ENCODE peak calls at places on chromosomes 1 and 21, in nine cellular contexts. O is tibial nerve; I is colonic mucosa; Z is cardiac fibroblast; P is cardiac muscle cell; M is suprapubic skin; A is A549; H is heart left ventricle; B is CD8-positive, alpha-beta T cell. N is an unnamed sample.

GRCh38 chr1:29706936-29707335 is 470.6 kb downstream of the PTPRU start:
- DNase-seq in M (no peak), I (no peak), B (no peak), H (no peak), O (no peak), P (peak), A (peak), Z (peak), N (no peak)

GRCh38 chr1:201773764-201774163 is 55.2 kb upstream of the IPO9 start:
- DNase-seq in H (no peak), P (no peak), A (no peak), I (no peak), M (no peak), B (no peak), Z (peak), O (no peak), N (no peak)

GRCh38 chr1:205523261-205523890 is 18.9 kb downstream of the CDK18 start:
- DNase-seq in M (no peak), B (no peak), P (no peak), I (no peak), Z (no peak), H (no peak), A (no peak), O (no peak), N (no peak)

GRCh38 chr1:99756598-99756997 is 9.8 kb downstream of the FRRS1 start:
- DNase-seq in P (peak), Z (peak), A (no peak), B (no peak), M (no peak), I (no peak), O (no peak), H (no peak), N (peak)

GRCh38 chr1:183267646-183268431 is 81.8 kb downstream of the LAMC2 start:
- DNase-seq in P (peak), I (no peak), O (no peak), Z (peak), M (peak), H (no peak), A (no peak), B (no peak), N (peak)

GRCh38 chr1:53276902-53277281 is 38.6 kb upstream of the MAGOH start:
- DNase-seq in B (no peak), Z (no peak), P (no peak), H (no peak), A (no peak), O (no peak), I (no peak), M (no peak), N (no peak)

GRCh38 chr1:55926906-55927471 is 652.4 kb downstream of the PLPP3 start:
- DNase-seq in B (no peak), H (no peak), Z (no peak), P (peak), M (no peak), A (no peak), O (no peak), I (no peak), N (no peak)

GRCh38 chr1:240575976-240576666 is 35.8 kb downstream of the GREM2 start:
- DNase-seq in H (no peak), B (peak), O (peak), M (no peak), P (peak), Z (peak), A (no peak), I (no peak), N (no peak)

DNA sequence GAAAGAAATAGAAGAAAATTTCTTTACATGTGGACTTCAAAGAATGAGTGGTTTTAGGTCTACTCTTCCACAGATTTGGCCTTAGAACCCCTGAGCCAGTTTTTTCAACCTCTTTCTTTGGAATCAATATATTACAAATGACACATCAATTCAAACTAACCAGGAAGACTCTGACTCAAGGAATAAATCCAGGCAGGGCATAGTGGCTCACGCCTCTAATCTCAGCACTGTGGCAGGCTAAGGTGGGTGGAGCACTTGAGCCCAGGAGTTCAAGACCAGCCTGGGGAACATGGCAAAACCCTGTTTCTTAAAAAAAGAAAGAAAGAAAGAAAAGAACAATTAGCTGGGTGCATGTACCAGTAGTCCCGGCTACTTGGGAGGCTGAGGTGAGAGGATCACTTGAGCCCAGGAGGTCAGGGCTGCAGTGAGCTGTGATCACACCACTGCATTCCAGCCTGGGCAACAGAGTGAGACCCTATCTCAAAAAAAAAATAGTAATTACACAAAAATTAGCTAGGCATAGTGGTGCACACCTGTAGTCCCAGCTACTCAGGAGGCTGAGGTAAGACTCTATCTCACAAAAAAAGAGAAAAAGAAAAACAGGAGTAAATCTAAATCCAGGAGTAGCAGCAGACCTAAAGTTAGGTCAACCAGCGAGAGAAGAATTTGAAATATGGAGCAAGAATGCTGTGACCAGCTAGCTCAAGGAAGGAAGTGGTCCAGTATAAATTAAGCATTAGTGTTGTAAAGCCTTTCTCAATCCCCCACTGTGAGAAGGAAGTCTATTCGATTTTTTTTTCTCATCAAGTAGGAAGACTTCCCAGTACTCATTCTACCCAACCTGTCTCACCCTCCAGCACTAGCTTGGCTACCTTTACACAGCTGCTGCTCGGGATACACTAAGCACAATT is 1.9 kb downstream of the SORT1 start:
- DNase-seq in H (no peak), I (no peak), O (no peak), P (peak), A (no peak), B (no peak), Z (peak), M (no peak), N (peak)
- H3K4me3 ChIP-seq in H (peak), I (peak), O (peak), P (peak), A (no peak), B (no peak), Z (peak), M (peak), N (peak)

GRCh38 chr1:180926164-180926981 is 13.7 kb downstream of the KIAA1614 start:
- DNase-seq in Z (peak), H (peak), O (no peak), B (no peak), A (no peak), M (no peak), I (peak), P (peak), N (no peak)
- H3K4me3 ChIP-seq in Z (no peak), H (peak), O (no peak), B (no peak), A (no peak), M (no peak), I (no peak), P (no peak), N (no peak)

GRCh38 chr1:110347182-110347893 is 8.2 kb downstream of the RBM15 start:
- DNase-seq in B (no peak), Z (no peak), O (no peak), A (no peak), H (no peak), P (no peak), M (no peak), I (no peak), N (no peak)
- H3K4me3 ChIP-seq in B (no peak), Z (no peak), O (no peak), A (no peak), H (no peak), P (no peak), M (no peak), I (no peak), N (no peak)

GRCh38 chr1:101592861-101593260 is 356.0 kb downstream of the S1PR1 start:
- DNase-seq in A (no peak), O (no peak), B (no peak), Z (peak), M (no peak), H (no peak), P (no peak), I (no peak), N (no peak)
- H3K4me3 ChIP-seq in A (no peak), O (no peak), B (no peak), Z (no peak), M (no peak), H (no peak), P (no peak), I (no peak), N (no peak)

DNA sequence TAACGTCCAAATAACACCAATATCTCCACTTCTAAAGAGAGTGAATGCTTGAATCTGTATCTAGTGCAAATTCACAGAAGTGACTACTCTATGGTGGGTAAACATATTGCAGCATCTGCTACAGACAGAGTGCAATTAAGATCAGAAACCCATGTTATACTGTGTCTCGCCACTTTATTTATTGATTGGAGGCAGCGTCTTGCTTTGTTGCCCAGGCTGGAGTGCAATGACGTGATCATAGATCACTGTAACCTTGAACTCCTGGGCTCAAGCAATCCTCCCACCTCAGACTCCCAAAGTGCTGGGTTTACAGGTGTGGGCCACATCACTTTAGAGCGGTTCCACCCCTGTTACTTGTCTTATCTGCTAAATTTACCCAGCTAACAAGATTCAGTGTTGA is 57.0 kb downstream of the HLCS start:
- DNase-seq in A (peak), M (no peak), H (no peak), P (no peak), B (no peak), I (no peak), O (no peak), Z (no peak), N (no peak)
- H3K4me3 ChIP-seq in A (no peak), M (no peak), H (no peak), P (no peak), B (no peak), I (no peak), O (no peak), Z (no peak), N (no peak)

DNA sequence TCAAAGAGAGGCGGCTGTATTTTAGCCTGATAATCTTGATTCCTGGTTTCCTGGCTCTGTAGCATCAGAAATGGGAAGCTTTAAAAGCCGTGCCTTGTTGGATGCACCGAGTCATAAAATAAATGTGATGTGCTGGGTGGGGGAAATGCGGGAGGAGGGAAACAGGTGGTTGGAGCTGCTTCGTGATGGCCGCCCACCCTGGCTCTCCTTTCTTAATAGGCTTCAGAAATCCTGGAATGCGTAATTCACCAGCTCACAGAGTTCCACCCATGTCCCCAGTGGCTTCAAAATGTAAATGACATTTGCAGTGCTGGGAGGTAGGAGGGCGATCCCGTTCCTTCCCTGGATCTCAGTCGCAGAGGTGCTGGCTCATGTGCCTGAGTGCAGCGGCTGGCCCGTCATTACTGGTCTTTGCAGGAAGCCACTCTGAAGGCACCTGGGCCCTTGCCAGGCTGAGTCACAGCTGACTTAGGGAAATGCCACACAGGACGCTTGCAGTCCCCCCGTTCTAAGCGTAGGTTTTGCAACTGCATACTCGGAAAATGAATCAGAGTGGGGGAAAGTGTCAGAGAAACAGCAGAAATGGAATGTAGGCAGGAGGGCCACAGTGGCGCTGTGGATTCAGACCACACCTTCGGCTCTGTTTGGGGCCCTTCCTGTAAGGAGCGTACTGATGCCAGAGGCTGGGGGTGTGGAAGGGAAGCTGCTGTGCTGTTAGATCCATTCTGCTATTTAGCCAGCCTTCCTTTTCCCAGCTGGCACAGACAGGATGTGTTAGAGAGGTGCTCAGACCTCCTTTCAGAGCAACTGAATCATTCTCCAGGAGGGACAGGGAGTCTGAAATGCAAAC is 37.6 kb downstream of the GALNT2 start:
- DNase-seq in P (peak), H (peak), M (peak), I (peak), B (peak), Z (peak), A (peak), O (peak), N (peak)
- H3K4me3 ChIP-seq in P (no peak), H (peak), M (peak), I (no peak), B (no peak), Z (peak), A (peak), O (no peak), N (peak)

GRCh38 chr1:8097908-8098307 is 71.8 kb upstream of the ERRFI1 start:
- DNase-seq in A (no peak), M (no peak), O (no peak), B (no peak), Z (no peak), I (no peak), H (no peak), P (no peak), N (no peak)

GRCh38 chr1:8094481-8095241 is 68.6 kb upstream of the ERRFI1 start:
- DNase-seq in Z (peak), O (no peak), P (peak), H (no peak), I (peak), A (no peak), M (no peak), B (no peak), N (no peak)

GRCh38 chr1:8096105-8097011 is 70.2 kb upstream of the ERRFI1 start:
- DNase-seq in Z (peak), M (no peak), B (no peak), H (no peak), I (no peak), A (no peak), P (peak), O (no peak), N (peak)

GRCh38 chr1:8095584-8095983 is 69.5 kb upstream of the ERRFI1 start:
- DNase-seq in H (no peak), Z (peak), P (no peak), I (no peak), M (no peak), O (no peak), B (no peak), A (no peak), N (no peak)

GRCh38 chr1:8097077-8097799 is 71.1 kb upstream of the ERRFI1 start:
- DNase-seq in O (no peak), P (peak), Z (peak), B (no peak), M (no peak), A (no peak), I (peak), H (no peak), N (peak)
- H3K4me3 ChIP-seq in O (no peak), P (no peak), Z (no peak), B (no peak), M (no peak), A (no peak), I (no peak), H (no peak), N (no peak)

GRCh38 chr1:200029035-200029623 is 1.6 kb downstream of the NR5A2 start:
- DNase-seq in B (no peak), H (no peak), M (no peak), A (peak), O (no peak), P (peak), I (peak), Z (no peak), N (no peak)

GRCh38 chr1:200029624-200030074 is 2.1 kb downstream of the NR5A2 start:
- DNase-seq in A (no peak), M (no peak), O (no peak), B (no peak), I (no peak), H (no peak), P (no peak), Z (no peak), N (no peak)

GRCh38 chr1:200033511-200034261 is 6.2 kb downstream of the NR5A2 start:
- DNase-seq in H (no peak), M (no peak), I (peak), P (peak), A (no peak), O (no peak), Z (no peak), B (no peak), N (no peak)

GRCh38 chr1:200028586-200029034 is 1.1 kb downstream of the NR5A2 start:
- DNase-seq in I (peak), B (no peak), H (no peak), M (no peak), O (no peak), Z (no peak), P (no peak), A (no peak), N (no peak)

GRCh38 chr1:200030791-200031190 is 3.3 kb downstream of the NR5A2 start:
- DNase-seq in P (no peak), Z (no peak), H (no peak), M (no peak), O (no peak), I (no peak), B (no peak), A (no peak), N (no peak)
- H3K4me3 ChIP-seq in P (no peak), Z (no peak), H (no peak), M (no peak), O (no peak), I (peak), B (no peak), A (no peak), N (no peak)

DNA sequence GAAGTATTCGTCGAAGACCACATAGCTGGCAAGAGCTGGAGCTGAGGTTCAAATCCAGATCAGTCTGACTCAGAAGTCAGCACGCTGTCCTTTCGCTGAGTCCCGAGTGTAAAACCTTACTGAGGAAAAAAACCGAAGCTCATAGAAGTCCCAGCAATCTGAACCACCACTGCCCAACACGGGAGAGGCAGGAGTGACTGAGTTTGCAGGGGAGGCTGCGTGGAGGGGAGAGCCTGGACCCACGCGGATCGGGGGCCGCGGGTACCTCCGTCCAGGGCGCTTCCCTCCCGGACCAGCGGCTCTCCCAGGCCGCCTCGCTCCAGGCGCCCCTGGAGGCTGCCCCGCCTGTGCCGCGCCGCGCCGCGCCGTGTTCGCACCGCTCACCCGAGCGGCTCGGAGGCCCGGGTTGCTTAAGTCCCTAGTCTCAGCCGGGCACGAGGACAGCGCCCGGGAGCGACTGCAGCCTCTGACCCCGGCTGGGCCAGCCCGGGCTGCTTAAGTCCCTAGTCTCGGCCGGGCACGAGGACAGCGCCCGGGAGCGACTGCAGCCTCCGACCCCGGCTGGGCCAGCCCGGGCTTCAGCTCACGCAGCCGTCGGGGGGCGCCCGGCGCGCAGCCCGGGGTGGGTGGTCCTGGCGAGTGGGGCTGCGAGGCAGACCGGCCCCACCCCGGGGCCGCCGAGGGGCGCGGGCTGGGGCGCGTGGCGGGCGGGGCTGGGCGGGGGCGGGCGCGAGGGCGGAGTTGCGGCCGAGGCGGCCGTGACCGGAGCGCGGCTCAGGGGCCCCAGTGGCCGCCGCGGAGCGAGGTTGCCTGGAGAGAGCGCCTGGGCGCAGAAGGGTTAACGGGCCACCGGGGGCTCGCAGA is at the start of gene ADAMTSL4:
- DNase-seq in M (no peak), H (no peak), O (no peak), I (no peak), A (peak), P (peak), B (no peak), Z (peak), N (no peak)
- H3K4me3 ChIP-seq in M (peak), H (peak), O (peak), I (peak), A (peak), P (peak), B (peak), Z (peak), N (peak)